ENCODE peak calls at places on chromosome 9, in seven cellular contexts. U is A549, P is SK-N-SH, V is upper lobe of left lung, S is transverse colon, Q is stomach, T is GM12878. D is an unnamed sample.

GRCh38 chr9:97740848-97741821 is 44.0 kb upstream of the XPA start:
- DNase-seq in S (peak), P (peak), Q (peak), U (no peak), V (peak), T (no peak), D (peak)

GRCh38 chr9:72471096-72471495 is 50.3 kb upstream of the TMC1 start:
- DNase-seq in P (no peak), T (no peak), S (no peak), Q (no peak), U (no peak), V (no peak), D (no peak)

GRCh38 chr9:133106511-133107244 is 14.4 kb downstream of the RALGDS start:
- DNase-seq in Q (peak), S (no peak), T (no peak), V (peak), U (no peak), P (no peak), D (no peak)

GRCh38 chr9:108645520-108645919 is 210.3 kb downstream of the ACTL7B start:
- DNase-seq in U (no peak), V (no peak), Q (no peak), P (no peak), S (no peak), T (no peak), D (no peak)

GRCh38 chr9:98738741-98739140 is 30.0 kb upstream of the GABBR2 start:
- DNase-seq in U (no peak), P (no peak), S (no peak), Q (no peak), V (no peak), T (no peak), D (no peak)

GRCh38 chr9:99040254-99040653 is 64.7 kb upstream of the TGFBR1 start:
- DNase-seq in V (no peak), U (no peak), T (no peak), Q (no peak), P (no peak), S (no peak), D (no peak)

GRCh38 chr9:976805-977360 is 428 bp downstream of the DMRT3 start:
- DNase-seq in S (no peak), T (no peak), P (peak), U (peak), Q (no peak), V (no peak), D (no peak)

GRCh38 chr9:18185196-18185595 is 288.8 kb upstream of the ADAMTSL1 start:
- DNase-seq in Q (no peak), S (peak), T (no peak), V (no peak), P (no peak), U (no peak), D (no peak)

GRCh38 chr9:98255064-98255577 is 328 bp downstream of the TBC1D2 start:
- DNase-seq in P (no peak), U (peak), T (no peak), Q (peak), S (peak), V (peak), D (no peak)

GRCh38 chr9:89007568-89007967 is 16.3 kb downstream of the S1PR3 start:
- DNase-seq in V (no peak), P (no peak), T (no peak), Q (no peak), U (no peak), S (no peak), D (no peak)

GRCh38 chr9:76586555-76587314 is 127.8 kb downstream of the GCNT1 start:
- DNase-seq in T (no peak), Q (no peak), S (no peak), U (no peak), P (no peak), V (no peak), D (no peak)

DNA sequence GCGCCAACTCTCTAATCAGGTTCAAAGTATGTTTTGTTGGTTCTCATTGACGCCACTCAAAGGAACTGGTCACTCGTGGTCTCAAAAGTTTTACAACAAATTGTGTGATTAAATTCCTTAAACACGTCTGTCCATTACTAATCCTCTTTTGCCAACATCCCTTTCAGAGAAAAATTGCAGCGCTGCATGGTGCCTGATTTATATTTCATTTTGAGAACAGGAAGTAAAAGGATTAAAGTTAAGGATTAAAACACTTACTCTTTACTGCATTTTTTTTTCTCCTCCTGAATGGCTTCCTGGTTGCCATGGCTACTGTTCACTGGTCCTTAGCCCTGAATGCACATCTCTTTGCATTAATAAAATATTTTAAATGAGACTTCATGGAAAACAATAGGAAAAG is 383.4 kb downstream of the GLIS3 start:
- DNase-seq in Q (no peak), U (no peak), P (no peak), S (no peak), T (no peak), V (no peak), D (no peak)
- TF ChIP-seq EP300 in Q (no peak), U (no peak), P (no peak), S (no peak), T (no peak), V (no peak), D (no peak)

GRCh38 chr9:131278421-131279111 is 2.3 kb upstream of the FAM78A start:
- DNase-seq in U (no peak), V (no peak), T (no peak), S (no peak), P (no peak), Q (no peak), D (no peak)
- H3K4me3 ChIP-seq in U (no peak), V (peak), T (no peak), S (no peak), P (no peak), Q (peak), D (peak)

DNA sequence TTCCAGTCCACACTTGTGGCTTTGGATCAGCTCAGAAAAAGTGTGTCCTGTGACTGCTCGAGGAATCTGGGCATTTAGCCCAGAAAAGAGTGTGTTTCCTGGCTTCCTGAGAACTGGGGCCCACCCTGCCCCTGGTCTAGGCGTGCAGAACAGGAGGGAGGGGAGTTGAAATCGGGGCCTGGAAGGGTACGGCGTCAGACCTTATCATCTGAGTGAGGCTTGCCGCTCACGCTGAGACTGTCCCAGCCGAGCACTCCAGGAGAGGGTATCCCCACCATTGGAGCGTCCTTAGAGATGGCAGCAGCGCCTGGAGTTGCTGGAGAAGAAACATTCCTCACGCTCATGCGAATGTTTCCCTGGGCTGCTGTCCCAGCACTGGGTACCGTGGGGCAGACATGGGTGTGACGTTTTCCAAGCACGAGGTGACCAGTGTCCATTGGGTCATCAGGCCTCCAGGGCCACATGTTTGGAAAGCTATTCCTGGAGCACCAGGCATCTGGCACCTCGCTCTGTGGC is 22.5 kb downstream of the NEK6 start:
- DNase-seq in U (no peak), P (no peak), V (peak), T (no peak), Q (no peak), S (no peak), D (no peak)
- TF ChIP-seq EP300 in U (no peak), P (no peak), V (peak), T (no peak), Q (no peak), S (no peak), D (peak)

DNA sequence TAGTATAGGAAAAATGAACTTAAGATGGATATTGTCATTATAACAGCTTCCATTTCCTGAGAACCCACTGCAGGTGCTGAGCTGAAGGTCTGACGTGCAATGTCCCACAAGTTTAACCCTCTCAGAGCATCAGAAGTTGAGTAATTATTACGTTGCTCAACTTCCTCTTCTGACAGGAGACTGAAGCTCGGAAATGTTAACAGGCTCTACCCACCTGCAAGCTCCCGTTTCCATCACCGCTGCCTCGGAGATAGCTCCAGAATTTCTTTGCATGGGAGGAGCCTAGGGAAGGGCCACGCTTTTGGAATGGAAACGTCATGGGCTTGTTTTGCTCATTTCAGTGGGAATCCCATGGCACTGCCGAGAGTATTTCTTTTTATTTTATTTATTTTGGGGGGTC is 1.0 kb upstream of the NTMT1 start:
- DNase-seq in T (no peak), S (no peak), P (no peak), U (no peak), Q (no peak), V (no peak), D (no peak)
- H3K4me3 ChIP-seq in T (peak), S (no peak), P (no peak), U (no peak), Q (no peak), V (peak), D (no peak)

GRCh38 chr9:73869261-73869660 is 627.9 kb upstream of the RORB start:
- DNase-seq in P (no peak), V (peak), U (peak), T (peak), Q (peak), S (peak), D (no peak)
- TF ChIP-seq EP300 in P (no peak), V (no peak), U (no peak), T (no peak), Q (no peak), S (no peak), D (no peak)

GRCh38 chr9:16867571-16868311 is 2.7 kb downstream of the BNC2 start:
- DNase-seq in T (no peak), U (no peak), S (no peak), Q (no peak), V (no peak), P (no peak), D (peak)
- H3K4me3 ChIP-seq in T (no peak), U (no peak), S (peak), Q (peak), V (peak), P (peak), D (no peak)

DNA sequence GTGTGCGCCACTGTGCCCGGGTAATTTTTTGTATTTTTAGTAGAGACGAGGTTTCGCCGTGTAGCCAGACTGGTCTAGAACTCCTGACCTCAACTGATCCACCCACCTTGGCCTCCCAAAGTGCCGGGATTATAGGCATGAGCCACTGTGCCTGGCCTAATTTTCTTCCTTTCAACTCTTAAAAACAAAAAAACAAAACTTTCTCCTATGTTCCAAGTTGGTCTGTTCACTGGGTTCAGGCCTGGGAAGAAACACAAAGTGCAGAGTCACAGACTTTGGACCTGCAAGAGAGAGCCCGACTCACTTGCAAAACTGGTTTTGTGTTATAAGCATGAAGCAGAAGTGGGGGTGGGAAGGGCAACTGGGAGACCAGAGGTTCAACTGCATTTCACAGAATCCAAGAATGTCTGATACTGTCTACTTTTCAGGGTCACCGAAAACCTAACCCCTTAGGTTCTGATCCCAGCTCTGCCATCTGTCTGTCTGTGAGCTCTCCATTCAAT is 5.2 kb upstream of the HDHD3 start:
- DNase-seq in Q (peak), U (no peak), S (peak), V (peak), T (no peak), P (no peak), D (no peak)
- TF ChIP-seq EP300 in Q (no peak), U (no peak), S (peak), V (no peak), T (no peak), P (no peak), D (no peak)

GRCh38 chr9:34510032-34510431 is 12.8 kb downstream of the ENHO start:
- DNase-seq in T (no peak), S (no peak), U (no peak), Q (no peak), V (no peak), P (no peak), D (no peak)
- H3K4me3 ChIP-seq in T (no peak), S (no peak), U (no peak), Q (no peak), V (no peak), P (no peak), D (no peak)

GRCh38 chr9:8221462-8221861 is 421.9 kb upstream of the DMAC1 start:
- DNase-seq in P (no peak), Q (no peak), S (no peak), T (no peak), U (no peak), V (no peak), D (no peak)
- TF ChIP-seq EP300 in P (no peak), Q (no peak), S (no peak), T (no peak), U (no peak), V (no peak), D (no peak)